ENCODE peak calls at places on chromosomes 1 and 21, in four cellular contexts. L is gastrocnemius medialis, Z is PC-3, V is T-cell. B is an unnamed sample.

GRCh38 chr1:15858069-15858670 is 10.7 kb downstream of the SPEN start:
- ATAC-seq in V (no peak), Z (no peak), L (no peak), B (no peak)

GRCh38 chr1:45365051-45365450 is 24.8 kb upstream of the MUTYH start:
- ATAC-seq in L (no peak), Z (no peak), V (no peak), B (no peak)

GRCh38 chr21:31282095-31282709 is 61.9 kb downstream of the TIAM1 start:
- ATAC-seq in V (no peak), L (peak), Z (peak), B (peak)

GRCh38 chr1:34763142-34763781 is 3.7 kb downstream of the GJB4 start:
- ATAC-seq in V (no peak), L (no peak), Z (peak), B (no peak)

GRCh38 chr1:238187575-238187949 is 296.8 kb upstream of the ZP4 start:
- ATAC-seq in V (no peak), Z (no peak), L (no peak), B (no peak)

GRCh38 chr1:10936998-10937901 is 75.2 kb upstream of the TARDBP start:
- ATAC-seq in L (no peak), Z (no peak), V (no peak), B (no peak)

GRCh38 chr1:181784039-181784683 is 277.4 kb downstream of the ZNF648 start:
- ATAC-seq in L (no peak), V (no peak), Z (no peak), B (no peak)

GRCh38 chr1:27626031-27626935 is 8.7 kb downstream of the FGR start:
- ATAC-seq in Z (no peak), L (no peak), V (no peak), B (no peak)

GRCh38 chr1:9418851-9419250 is 120.4 kb upstream of the SLC25A33 start:
- ATAC-seq in L (no peak), Z (no peak), V (no peak), B (no peak)

GRCh38 chr21:33441489-33442477 is 38.0 kb downstream of the TMEM50B start:
- ATAC-seq in L (peak), Z (peak), V (no peak), B (no peak)

GRCh38 chr1:186487163-186487562 is 26.2 kb upstream of the PDC start:
- ATAC-seq in L (no peak), Z (peak), V (no peak), B (no peak)

GRCh38 chr1:61204528-61204927 is 122.2 kb downstream of the NFIA start:
- ATAC-seq in V (no peak), Z (no peak), L (no peak), B (no peak)

GRCh38 chr21:15422761-15423160 is 307.0 kb upstream of the USP25 start:
- ATAC-seq in Z (peak), L (no peak), V (no peak), B (no peak)

GRCh38 chr1:54571803-54572202 is 23.8 kb downstream of the ACOT11 start:
- ATAC-seq in Z (peak), V (no peak), L (no peak), B (peak)

GRCh38 chr1:224276768-224277487 is 53.0 kb downstream of the NVL start:
- ATAC-seq in V (no peak), L (no peak), Z (peak), B (no peak)

GRCh38 chr1:109277434-109278204 is 5.3 kb downstream of the PSRC1 start:
- ATAC-seq in V (peak), L (no peak), Z (peak), B (peak)

GRCh38 chr1:181206979-181207790 is 118.7 kb downstream of the IER5 start:
- ATAC-seq in V (no peak), L (no peak), Z (no peak), B (no peak)

GRCh38 chr21:25039461-25040380 is 567.6 kb downstream of the MRPL39 start:
- ATAC-seq in L (no peak), Z (peak), V (no peak), B (peak)

GRCh38 chr21:31612889-31613785 is 46.4 kb upstream of the SOD1 start:
- ATAC-seq in V (no peak), L (no peak), Z (peak), B (peak)

GRCh38 chr1:247840819-247841218 is 877 bp downstream of the OR11L1 start:
- ATAC-seq in L (no peak), Z (no peak), V (no peak), B (no peak)

GRCh38 chr1:29234471-29234870 is 1.9 kb upstream of the PTPRU start:
- ATAC-seq in L (no peak), V (no peak), Z (no peak), B (no peak)

GRCh38 chr1:28836421-28836956 is 24.5 kb downstream of the OPRD1 start:
- ATAC-seq in L (no peak), Z (no peak), V (no peak), B (no peak)

B was measured in SK-N-SH treated with all-trans-retinoic acid at 6 μM for 48 hours.